ENCODE peak calls at places on chromosomes 5 and 9, in ten cellular contexts. N is fibroblast of lung, C is mammary epithelial cell, V is endothelial cell of umbilical vein, G is heart left ventricle, L is Peyer's patch, Z is cardiac muscle cell, F is Panc1, T is left ventricle myocardium inferior, Y is aorta. K is an unnamed sample.

GRCh38 chr5:159444441-159445082 is 114.3 kb upstream of the IL12B start:
- DNase-seq in V (peak; percentile 12), T (no peak), C (peak; percentile 60), Y (no peak), Z (peak; percentile 68), F (peak; percentile 76), G (no peak), N (peak; percentile 72), L (no peak), K (no peak)

GRCh38 chr9:112743216-112743835 is 7.2 kb upstream of the SNX30 start:
- DNase-seq in Y (no peak), L (peak; percentile 61), F (no peak), T (no peak), G (no peak), Z (no peak), V (no peak), C (no peak), N (no peak), K (no peak)

GRCh38 chr5:78295035-78295961 is 800 bp upstream of the AP3B1 start:
- DNase-seq in N (no peak), C (peak; percentile 62), G (peak; percentile 9), T (peak; percentile 18), Z (peak; percentile 19), L (peak; percentile 67), V (no peak), F (no peak), Y (peak; percentile 61), K (peak; percentile 55)

GRCh38 chr9:27462846-27463245 is 61.2 kb upstream of the IFNK start:
- DNase-seq in Z (no peak), V (no peak), L (no peak), F (no peak), N (no peak), Y (no peak), T (no peak), C (no peak), G (no peak), K (no peak)

GRCh38 chr9:122846371-122847060 is 18.1 kb upstream of the PDCL start:
- DNase-seq in G (no peak), L (no peak), C (no peak), Z (no peak), V (no peak), N (no peak), T (no peak), Y (no peak), F (no peak), K (no peak)

GRCh38 chr9:121067655-121068054 is 7.1 kb upstream of the CNTRL start:
- DNase-seq in V (no peak), F (no peak), N (no peak), Z (no peak), G (no peak), T (no peak), L (no peak), C (no peak), Y (no peak), K (no peak)

GRCh38 chr5:38540348-38540747 is 16.1 kb downstream of the LIFR start:
- DNase-seq in N (no peak), F (no peak), Y (peak; percentile 55), Z (peak; percentile 48), V (peak; percentile 12), G (peak; percentile 49), C (no peak), T (peak; percentile 64), L (no peak), K (no peak)

GRCh38 chr5:178453224-178453623 is 137.0 kb downstream of the COL23A1 start:
- DNase-seq in G (no peak), Y (no peak), T (no peak), Z (no peak), L (no peak), N (no peak), F (no peak), C (peak; percentile 57), V (no peak), K (no peak)

GRCh38 chr9:115653231-115653630 is 500.4 kb upstream of the PAPPA start:
- DNase-seq in F (no peak), Z (no peak), G (no peak), Y (no peak), V (no peak), N (peak; percentile 88), C (no peak), T (no peak), L (no peak), K (no peak)

GRCh38 chr5:59744531-59744992 is 149.0 kb downstream of the PDE4D start:
- DNase-seq in Z (no peak), Y (no peak), G (no peak), L (no peak), V (peak; percentile 90), F (no peak), C (peak; percentile 83), T (no peak), N (peak; percentile 74), K (no peak)

GRCh38 chr5:50646591-50646990 is 19.8 kb upstream of the PARP8 start:
- DNase-seq in Z (no peak), N (no peak), T (no peak), V (no peak), G (no peak), Y (no peak), L (no peak), C (no peak), F (no peak), K (no peak)

GRCh38 chr9:4596165-4596922 is 65.8 kb upstream of the PLPP6 start:
- DNase-seq in N (no peak), C (no peak), Y (no peak), G (no peak), F (no peak), V (peak; percentile 89), T (no peak), L (peak; percentile 55), Z (no peak), K (peak; percentile 79)

GRCh38 chr5:81657386-81657785 is 93.5 kb downstream of the SSBP2 start:
- DNase-seq in G (no peak), V (no peak), F (no peak), T (no peak), N (peak; percentile 19), Z (no peak), L (no peak), Y (no peak), C (peak; percentile 48), K (no peak)

GRCh38 chr5:127615916-127616315 is 33.0 kb upstream of the CTXN3 start:
- DNase-seq in N (peak; percentile 5), Z (no peak), Y (no peak), F (no peak), C (peak; percentile 56), G (no peak), T (no peak), V (no peak), L (no peak), K (no peak)

GRCh38 chr5:161288071-161288470 is 258.5 kb downstream of the GABRB2 start:
- DNase-seq in T (no peak), V (no peak), G (no peak), C (no peak), L (no peak), Y (no peak), F (no peak), N (no peak), Z (no peak), K (no peak)

GRCh38 chr5:21806943-21807342 is 1046.2 kb downstream of the CDH12 start:
- DNase-seq in F (no peak), L (no peak), Y (no peak), N (peak; percentile 79), G (no peak), V (no peak), T (no peak), C (peak; percentile 81), Z (no peak), K (no peak)

GRCh38 chr5:67992919-67993318 is 222.6 kb upstream of the PIK3R1 start:
- DNase-seq in T (no peak), F (no peak), L (no peak), Y (no peak), G (no peak), Z (no peak), V (peak; percentile 42), C (peak; percentile 32), N (peak; percentile 63), K (no peak)

DNA sequence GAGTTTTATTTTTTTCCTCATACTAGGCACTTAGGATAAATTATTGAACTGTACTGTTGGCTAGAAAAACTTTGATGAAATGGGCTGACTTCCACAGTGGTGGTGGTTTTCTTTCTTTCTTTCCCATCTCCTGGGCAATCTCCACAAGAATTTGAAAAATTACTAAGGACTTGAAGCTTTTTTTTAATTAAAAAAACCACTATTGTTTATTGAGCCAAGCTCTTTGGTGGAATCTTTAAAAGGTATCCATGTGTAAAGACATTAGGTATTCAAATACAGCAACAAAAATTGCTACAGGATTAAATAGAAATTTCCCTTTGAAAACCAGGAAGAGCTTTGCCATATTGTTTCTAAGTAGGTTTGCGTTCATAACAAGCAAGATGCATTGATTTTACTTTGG is 14.1 kb downstream of the MARCHF6 start:
- DNase-seq in T (no peak), Z (no peak), N (no peak), V (no peak), Y (no peak), G (no peak), F (no peak), L (no peak), C (no peak), K (no peak)
- H3K4me1 ChIP-seq in T (peaks cover 99% of the 10 kb centered on the region), Z (peaks cover 12% of the 10 kb centered on the region), N (no peaks in the 10 kb centered on the region), V (no peaks in the 10 kb centered on the region), Y (peaks cover 10% of the 10 kb centered on the region), G (peaks cover 4% of the 10 kb centered on the region), F (peaks cover 26% of the 10 kb centered on the region), L (peaks cover 22% of the 10 kb centered on the region), C (peaks cover 22% of the 10 kb centered on the region), K (no peaks in the 10 kb centered on the region)

GRCh38 chr5:141513021-141513626 is 24.2 kb downstream of the PCDHGC5 start:
- DNase-seq in Z (peak; percentile 62), T (no peak), N (peak; percentile 61), Y (peak; percentile 74), V (peak; percentile 62), C (no peak), G (no peak), L (peak; percentile 57), F (no peak), K (no peak)
- H3K4me1 ChIP-seq in Z (peaks cover 15% of the 10 kb centered on the region), T (peaks cover 85% of the 10 kb centered on the region), N (peaks cover 60% of the 10 kb centered on the region), Y (peaks cover 14% of the 10 kb centered on the region), V (peaks cover 31% of the 10 kb centered on the region), C (peaks cover 60% of the 10 kb centered on the region), G (peaks cover 30% of the 10 kb centered on the region), L (peaks cover 17% of the 10 kb centered on the region), F (peaks cover 34% of the 10 kb centered on the region), K (no peaks in the 10 kb centered on the region)

DNA sequence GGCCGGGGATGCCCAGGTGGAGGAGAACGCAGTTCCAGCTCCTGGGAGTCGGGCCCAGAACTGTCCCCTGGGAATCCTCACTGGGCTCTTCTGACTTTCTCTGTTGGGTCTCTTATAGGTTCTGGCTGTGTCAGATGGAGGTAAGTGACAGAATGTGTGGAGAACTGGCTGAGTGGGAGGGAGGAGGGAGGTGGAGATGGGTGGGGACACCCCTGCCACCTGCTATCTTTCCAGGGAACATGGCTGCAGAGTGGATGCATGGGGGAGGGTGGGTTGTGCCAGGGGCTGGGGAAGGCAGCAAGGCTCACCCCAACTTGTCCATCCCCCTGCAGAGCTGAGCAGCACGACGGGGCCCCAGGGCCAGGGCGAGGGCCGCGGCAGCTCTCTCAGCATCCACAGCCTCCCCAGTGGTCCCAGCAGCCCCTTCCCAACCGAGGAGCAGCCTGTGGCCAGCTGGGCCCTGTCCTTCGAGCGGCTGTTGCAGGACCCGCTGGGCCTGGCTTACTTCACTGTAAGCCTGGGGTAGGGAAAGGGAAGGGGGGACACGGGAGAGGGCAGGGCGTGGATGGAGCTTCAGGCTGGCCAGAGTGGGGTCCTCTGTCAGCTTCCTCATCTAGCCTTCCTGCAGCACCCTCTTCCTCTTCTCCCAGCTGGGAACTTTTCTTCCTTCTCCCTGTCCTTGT is 8.3 kb downstream of the RGS14 start:
- DNase-seq in Z (no peak), Y (peak; percentile 48), L (no peak), V (no peak), C (no peak), G (no peak), N (no peak), F (no peak), T (no peak), K (no peak)
- H3K4me1 ChIP-seq in Z (peaks cover 36% of the 10 kb centered on the region), Y (no peaks in the 10 kb centered on the region), L (peaks cover 59% of the 10 kb centered on the region), V (peaks cover 16% of the 10 kb centered on the region), C (peaks cover 12% of the 10 kb centered on the region), G (peaks cover 10% of the 10 kb centered on the region), N (peaks cover 5% of the 10 kb centered on the region), F (peaks cover 20% of the 10 kb centered on the region), T (peaks cover 50% of the 10 kb centered on the region), K (peaks cover 2% of the 10 kb centered on the region)

GRCh38 chr5:142821733-142822487 is 51.7 kb downstream of the ARHGAP26 start:
- DNase-seq in N (peak; percentile 90), F (peak; percentile 73), C (peak; percentile 90), Y (no peak), T (no peak), Z (no peak), L (no peak), G (no peak), V (peak; percentile 77), K (no peak)
- H3K4me1 ChIP-seq in N (peaks cover 27% of the 10 kb centered on the region), F (peaks cover 95% of the 10 kb centered on the region), C (peaks cover 39% of the 10 kb centered on the region), Y (peaks cover 12% of the 10 kb centered on the region), T (peaks cover 96% of the 10 kb centered on the region), Z (peaks cover 12% of the 10 kb centered on the region), L (peaks cover 66% of the 10 kb centered on the region), G (peaks cover 47% of the 10 kb centered on the region), V (peaks cover 39% of the 10 kb centered on the region), K (no peaks in the 10 kb centered on the region)